ENCODE peak calls at places on chromosomes 2 and 18, in four cellular contexts. U is AG09319, N is adrenal gland, K is lower lobe of right lung. Y is an unnamed sample.

GRCh38 chr2:183035954-183036669 is 2.1 kb downstream of the NCKAP1 start:
- DNase-seq in U (no peak), N (no peak), K (no peak), Y (no peak)

GRCh38 chr18:75253784-75254183 is 43.2 kb downstream of the TSHZ1 start:
- DNase-seq in U (no peak), K (no peak), N (no peak), Y (no peak)

GRCh38 chr18:985301-985700 is 80.6 kb downstream of the ADCYAP1 start:
- DNase-seq in U (no peak), K (no peak), N (no peak), Y (no peak)

GRCh38 chr2:171432969-171433762 is 624 bp downstream of the METTL8 start:
- DNase-seq in K (peak), U (no peak), N (peak), Y (peak)

GRCh38 chr2:35114765-35115164 is 1240.8 kb upstream of the CRIM1 start:
- DNase-seq in N (no peak), K (no peak), U (no peak), Y (no peak)

GRCh38 chr2:9791711-9792110 is 51.6 kb upstream of the TAF1B start:
- DNase-seq in N (no peak), K (no peak), U (no peak), Y (no peak)

GRCh38 chr2:150472122-150472899 is 15.2 kb downstream of the RND3 start:
- DNase-seq in N (peak), K (peak), U (no peak), Y (no peak)

GRCh38 chr2:231058761-231059550 is 2.3 kb downstream of the PSMD1 start:
- DNase-seq in U (no peak), K (no peak), N (no peak), Y (no peak)